ENCODE peak calls at places on chromosomes 1 and 21, in nine cellular contexts. T, S, M, Y, A, B, V, Z and L are unnamed samples.

GRCh38 chr21:42276076-42276475 is 39.1 kb downstream of the TFF3 start:
- DNase-seq in T (no peak), S (no peak), M (no peak), Y (no peak), A (no peak), B (peak), V (no peak), Z (no peak), L (no peak)

GRCh38 chr1:5514519-5515183 is 477.6 kb downstream of the NPHP4 start:
- DNase-seq in T (peak), S (peak), M (peak), Y (peak), A (peak), B (peak), V (peak), Z (no peak), L (peak)

GRCh38 chr1:29895201-29895600 is 658.9 kb downstream of the PTPRU start:
- DNase-seq in T (no peak), S (no peak), M (no peak), Y (no peak), A (no peak), B (no peak), V (no peak), Z (no peak), L (no peak)

GRCh38 chr1:220999872-221000863 is 120.9 kb downstream of the HLX start:
- DNase-seq in T (no peak), S (peak), M (no peak), Y (no peak), A (no peak), B (no peak), V (no peak), Z (no peak), L (no peak)

GRCh38 chr21:43572443-43572842 is 86.8 kb downstream of the HSF2BP start:
- DNase-seq in T (no peak), S (no peak), M (no peak), Y (no peak), A (no peak), B (no peak), V (no peak), Z (no peak), L (no peak)

GRCh38 chr1:24364975-24365678 is 46.0 kb downstream of the GRHL3 start:
- DNase-seq in T (peak), S (peak), M (peak), Y (no peak), A (no peak), B (peak), V (peak), Z (peak), L (no peak)

GRCh38 chr1:212127219-212127618 is 91.7 kb downstream of the DTL start:
- DNase-seq in T (no peak), S (no peak), M (no peak), Y (no peak), A (no peak), B (no peak), V (no peak), Z (no peak), L (no peak)

GRCh38 chr1:203099760-203100159 is 13.9 kb upstream of the MYOG start:
- DNase-seq in T (no peak), S (no peak), M (no peak), Y (no peak), A (no peak), B (no peak), V (no peak), Z (no peak), L (no peak)

GRCh38 chr1:61446531-61446991 is 278.4 kb downstream of the TM2D1 start:
- DNase-seq in T (no peak), S (no peak), M (no peak), Y (no peak), A (no peak), B (peak), V (no peak), Z (no peak), L (no peak)

GRCh38 chr1:85504417-85504816 is 39.5 kb upstream of the DDAH1 start:
- DNase-seq in T (no peak), S (peak), M (no peak), Y (no peak), A (no peak), B (no peak), V (no peak), Z (no peak), L (no peak)

GRCh38 chr21:27094182-27094948 is 127.5 kb upstream of the ADAMTS5 start:
- DNase-seq in T (no peak), S (no peak), M (no peak), Y (no peak), A (no peak), B (no peak), V (peak), Z (no peak), L (no peak)

GRCh38 chr1:103110701-103111100 is 2.4 kb upstream of the COL11A1 start:
- DNase-seq in T (no peak), S (peak), M (no peak), Y (no peak), A (no peak), B (no peak), V (no peak), Z (no peak), L (no peak)

GRCh38 chr1:75469586-75470173 is 141.2 kb downstream of the SLC44A5 start:
- DNase-seq in T (no peak), S (no peak), M (no peak), Y (no peak), A (no peak), B (no peak), V (no peak), Z (no peak), L (no peak)

GRCh38 chr1:205072286-205072685 is 12.0 kb downstream of the TMEM81 start:
- DNase-seq in T (no peak), S (no peak), M (no peak), Y (no peak), A (no peak), B (no peak), V (no peak), Z (no peak), L (no peak)

GRCh38 chr1:245645406-245645805 is 490.6 kb downstream of the KIF26B start:
- DNase-seq in T (no peak), S (no peak), M (no peak), Y (no peak), A (no peak), B (no peak), V (no peak), Z (no peak), L (no peak)

GRCh38 chr1:221751267-221751887 is 9.5 kb upstream of the DUSP10 start:
- DNase-seq in T (no peak), S (no peak), M (no peak), Y (no peak), A (no peak), B (no peak), V (no peak), Z (no peak), L (no peak)

GRCh38 chr1:91672601-91673161 is 172.0 kb downstream of the CDC7 start:
- DNase-seq in T (no peak), S (no peak), M (no peak), Y (no peak), A (no peak), B (no peak), V (no peak), Z (no peak), L (no peak)

GRCh38 chr1:212644866-212645556 is 36.5 kb downstream of the ATF3 start:
- DNase-seq in T (no peak), S (no peak), M (no peak), Y (no peak), A (no peak), B (no peak), V (no peak), Z (no peak), L (no peak)

GRCh38 chr1:224744521-224744920 is 128.4 kb downstream of the CNIH3 start:
- DNase-seq in T (no peak), S (no peak), M (no peak), Y (no peak), A (no peak), B (no peak), V (no peak), Z (no peak), L (no peak)

GRCh38 chr1:10059329-10059691 is 26.6 kb downstream of the UBE4B start:
- DNase-seq in T (no peak), S (no peak), M (no peak), Y (no peak), A (peak), B (no peak), V (no peak), Z (no peak), L (no peak)

GRCh38 chr1:23751050-23751814 is 8.0 kb downstream of the ELOA start:
- DNase-seq in T (no peak), S (peak), M (peak), Y (peak), A (peak), B (no peak), V (peak), Z (no peak), L (peak)

GRCh38 chr1:23566304-23566703 is 7.0 kb upstream of the ID3 start:
- DNase-seq in T (no peak), S (no peak), M (no peak), Y (no peak), A (no peak), B (no peak), V (no peak), Z (no peak), L (no peak)

GRCh38 chr1:9213956-9214355 is 20.6 kb upstream of the H6PD start:
- DNase-seq in T (no peak), S (no peak), M (no peak), Y (no peak), A (no peak), B (no peak), V (no peak), Z (no peak), L (no peak)

GRCh38 chr1:177847843-177848242 is 122.0 kb downstream of the SEC16B start:
- DNase-seq in T (no peak), S (peak), M (no peak), Y (no peak), A (no peak), B (no peak), V (peak), Z (no peak), L (no peak)

GRCh38 chr1:229180161-229180560 is 90.8 kb upstream of the RAB4A start:
- DNase-seq in T (no peak), S (no peak), M (no peak), Y (no peak), A (no peak), B (no peak), V (no peak), Z (no peak), L (no peak)

GRCh38 chr1:23980725-23981063 is 567 bp upstream of the SRSF10 start:
- DNase-seq in T (peak), S (peak), M (peak), Y (peak), A (no peak), B (peak), V (peak), Z (peak), L (peak)

GRCh38 chr1:43711049-43711448 is 3.7 kb downstream of the ST3GAL3 start:
- DNase-seq in T (no peak), S (peak), M (no peak), Y (no peak), A (no peak), B (no peak), V (peak), Z (no peak), L (no peak)

GRCh38 chr1:32848354-32849063 is 22.2 kb downstream of the FNDC5 start:
- DNase-seq in T (no peak), S (no peak), M (peak), Y (no peak), A (no peak), B (no peak), V (no peak), Z (no peak), L (no peak)

GRCh38 chr1:200243042-200243437 is 166.8 kb downstream of the ZNF281 start:
- DNase-seq in T (no peak), S (no peak), M (no peak), Y (no peak), A (no peak), B (no peak), V (peak), Z (no peak), L (no peak)

GRCh38 chr1:155268630-155269029 is 4.7 kb downstream of the CLK2 start:
- DNase-seq in T (no peak), S (no peak), M (no peak), Y (no peak), A (no peak), B (no peak), V (no peak), Z (no peak), L (no peak)

GRCh38 chr1:104706631-104707147 is 957.0 kb downstream of the AMY1C start:
- DNase-seq in T (no peak), S (no peak), M (no peak), Y (no peak), A (no peak), B (peak), V (peak), Z (peak), L (peak)

GRCh38 chr1:84758968-84759491 is 68.8 kb upstream of the SSX2IP start:
- DNase-seq in T (no peak), S (peak), M (no peak), Y (no peak), A (peak), B (no peak), V (peak), Z (no peak), L (no peak)

GRCh38 chr21:16708431-16708830 is 804.4 kb upstream of the CXADR start:
- DNase-seq in T (no peak), S (peak), M (no peak), Y (no peak), A (no peak), B (no peak), V (peak), Z (no peak), L (no peak)

GRCh38 chr1:71509051-71509595 is 428.3 kb upstream of the ZRANB2 start:
- DNase-seq in T (no peak), S (no peak), M (no peak), Y (no peak), A (no peak), B (no peak), V (no peak), Z (no peak), L (no peak)

GRCh38 chr1:46595127-46595526 is 8.9 kb downstream of the MKNK1 start:
- DNase-seq in T (no peak), S (no peak), M (no peak), Y (no peak), A (no peak), B (no peak), V (no peak), Z (no peak), L (no peak)

GRCh38 chr1:17624540-17625256 is 85.2 kb downstream of the ARHGEF10L start:
- DNase-seq in T (no peak), S (peak), M (no peak), Y (no peak), A (no peak), B (peak), V (peak), Z (no peak), L (no peak)

GRCh38 chr21:15034126-15034848 is 30.5 kb downstream of the NRIP1 start:
- DNase-seq in T (no peak), S (peak), M (no peak), Y (no peak), A (no peak), B (no peak), V (peak), Z (no peak), L (no peak)